ENCODE peak calls at places on chromosomes 3 and 15, in four cellular contexts. Q is breast epithelium, S is Daoy, U is lung microvascular endothelial cell. A is an unnamed sample.
A peak's percentile ranks its signal among the peaks of the same experiment; 100 is the strongest.

GRCh38 chr3:185912929-185913901 is 24.6 kb downstream of the TRA2B start:
- DNase-seq in Q (no peak), S (no peak), U (no peak), A (no peak)

GRCh38 chr3:132231633-132232032 is 85.6 kb upstream of the ACP3 start:
- DNase-seq in Q (no peak), S (peak; percentile 55), U (peak; percentile 27), A (peak; percentile 57)

GRCh38 chr15:92631721-92632120 is 23.9 kb downstream of the FAM174B start:
- DNase-seq in Q (peak; percentile 19), S (no peak), U (no peak), A (no peak)

GRCh38 chr3:76638006-76638405 is 401.9 kb upstream of the ROBO2 start:
- DNase-seq in Q (no peak), S (no peak), U (no peak), A (peak; percentile 17)

GRCh38 chr3:128863560-128863959 is 15.9 kb upstream of the ACAD9 start:
- DNase-seq in Q (no peak), S (no peak), U (no peak), A (no peak)

GRCh38 chr3:186882881-186883685 is 40.6 kb downstream of the ADIPOQ start:
- DNase-seq in Q (no peak), S (peak; percentile 85), U (peak; percentile 88), A (peak; percentile 92)

GRCh38 chr3:56366641-56366984 is 101.7 kb downstream of the ERC2 start:
- DNase-seq in Q (no peak), S (no peak), U (no peak), A (no peak)

GRCh38 chr3:139263798-139264197 is 80.0 kb upstream of the MRPS22 start:
- DNase-seq in Q (no peak), S (no peak), U (no peak), A (no peak)

GRCh38 chr15:63357061-63357460 is 24.6 kb downstream of the CA12 start:
- DNase-seq in Q (no peak), S (no peak), U (no peak), A (no peak)

GRCh38 chr15:67784057-67784781 is 41.1 kb upstream of the SKOR1 start:
- DNase-seq in Q (no peak), S (no peak), U (no peak), A (no peak)

GRCh38 chr15:42349178-42349577 is 10.1 kb upstream of the CAPN3 start:
- DNase-seq in Q (no peak), S (no peak), U (no peak), A (no peak)

GRCh38 chr3:194256040-194256945 is 94.8 kb downstream of the CPN2 start:
- DNase-seq in Q (no peak), S (no peak), U (no peak), A (no peak)

GRCh38 chr3:45771831-45772230 is 24.5 kb downstream of the SLC6A20 start:
- DNase-seq in Q (no peak), S (no peak), U (no peak), A (no peak)

GRCh38 chr3:168250415-168250861 is 154.7 kb upstream of the GOLIM4 start:
- DNase-seq in Q (no peak), S (peak; percentile 22), U (peak; percentile 0), A (no peak)

GRCh38 chr15:65646486-65646885 is 24.7 kb downstream of the SLC24A1 start:
- DNase-seq in Q (no peak), S (no peak), U (peak; percentile 52), A (no peak)

GRCh38 chr3:130609166-130609574 is 92.2 kb downstream of the COL6A6 start:
- DNase-seq in Q (no peak), S (no peak), U (no peak), A (no peak)

GRCh38 chr3:169020371-169020770 is 643.1 kb downstream of the MECOM start:
- DNase-seq in Q (no peak), S (no peak), U (no peak), A (no peak)

GRCh38 chr3:128383316-128384235 is 83.1 kb downstream of the DNAJB8 start:
- DNase-seq in Q (peak; percentile 85), S (peak; percentile 90), U (peak; percentile 73), A (peak; percentile 57)

GRCh38 chr3:23004971-23005370 is 198.2 kb upstream of the UBE2E2 start:
- DNase-seq in Q (no peak), S (peak; percentile 46), U (peak; percentile 40), A (no peak)

GRCh38 chr15:40489274-40490175 is 18.7 kb downstream of the CHST14 start:
- DNase-seq in Q (no peak), S (no peak), U (no peak), A (no peak)

GRCh38 chr3:50648297-50648696 is 26.4 kb upstream of the DOCK3 start:
- DNase-seq in Q (no peak), S (no peak), U (no peak), A (no peak)

GRCh38 chr3:17195856-17196604 is 311.3 kb downstream of the PLCL2 start:
- DNase-seq in Q (no peak), S (no peak), U (no peak), A (peak; percentile 10)

GRCh38 chr15:52086001-52086786 is 26.4 kb downstream of the BCL2L10 start:
- DNase-seq in Q (no peak), S (no peak), U (no peak), A (no peak)

GRCh38 chr3:138371070-138371950 is 22.9 kb downstream of the MRAS start:
- DNase-seq in Q (no peak), S (no peak), U (no peak), A (no peak)

GRCh38 chr15:62108411-62108810 is 41.6 kb downstream of the C2CD4A start:
- DNase-seq in Q (no peak), S (no peak), U (peak; percentile 31), A (no peak)

GRCh38 chr15:62348528-62349087 is 183.5 kb upstream of the C2CD4B start:
- DNase-seq in Q (no peak), S (no peak), U (no peak), A (no peak)

GRCh38 chr3:47250309-47251060 is 32.1 kb downstream of the KIF9 start:
- DNase-seq in Q (no peak), S (peak; percentile 6), U (peak; percentile 58), A (peak; percentile 6)

GRCh38 chr15:96225642-96226259 is 104.7 kb upstream of the NR2F2 start:
- DNase-seq in Q (no peak), S (no peak), U (no peak), A (no peak)

GRCh38 chr3:101803152-101803782 is 24.3 kb downstream of the NXPE3 start:
- DNase-seq in Q (no peak), S (peak; percentile 57), U (peak; percentile 79), A (peak; percentile 84)

GRCh38 chr3:136149569-136150136 is 46.5 kb downstream of the MSL2 start:
- DNase-seq in Q (no peak), S (peak; percentile 5), U (peak; percentile 36), A (peak; percentile 46)

GRCh38 chr3:124563376-124563775 is 166.9 kb upstream of the UMPS start:
- DNase-seq in Q (no peak), S (peak; percentile 21), U (peak; percentile 21), A (no peak)

GRCh38 chr15:79682851-79683288 is 213.9 kb downstream of the MTHFS start:
- DNase-seq in Q (no peak), S (no peak), U (peak; percentile 20), A (no peak)